ENCODE peak calls at places on chromosomes 7 and 10, in six cellular contexts. G, U, O, Y, Q and C are unnamed samples.

GRCh38 chr7:155202106-155202871 is 95.4 kb upstream of the INSIG1 start:
- DNase-seq in U (no peak), O (no peak), G (no peak), Q (no peak), Y (no peak), C (no peak)

GRCh38 chr7:29642494-29643155 is 79.0 kb downstream of the PRR15 start:
- DNase-seq in Y (no peak), Q (no peak), G (no peak), O (no peak), U (no peak), C (no peak)

GRCh38 chr10:6151087-6151977 is 51.4 kb upstream of the PFKFB3 start:
- DNase-seq in U (no peak), G (peak), O (peak), Y (no peak), Q (peak), C (peak)

GRCh38 chr7:158858592-158859503 is 2.5 kb downstream of the DYNC2I1 start:
- DNase-seq in O (no peak), Q (no peak), G (no peak), Y (peak), U (no peak), C (no peak)

GRCh38 chr10:132328130-132328529 is 3.9 kb upstream of the LRRC27 start:
- DNase-seq in G (no peak), O (no peak), Q (no peak), Y (no peak), U (no peak), C (no peak)

GRCh38 chr10:3481000-3481335 is 304.0 kb downstream of the KLF6 start:
- DNase-seq in Q (no peak), G (no peak), O (no peak), U (no peak), Y (no peak), C (no peak)

GRCh38 chr10:48474764-48475365 is 130.0 kb downstream of the ARHGAP22 start:
- DNase-seq in G (no peak), Q (no peak), U (no peak), Y (no peak), O (no peak), C (no peak)

GRCh38 chr7:1710936-1711335 is 40.9 kb downstream of the ELFN1 start:
- DNase-seq in U (no peak), Q (no peak), O (no peak), Y (no peak), G (no peak), C (no peak)

GRCh38 chr10:63633677-63634487 is 112.7 kb downstream of the REEP3 start:
- DNase-seq in U (no peak), Q (no peak), Y (peak), O (no peak), G (no peak), C (no peak)

GRCh38 chr7:4633012-4633411 is 49.1 kb upstream of the FOXK1 start:
- DNase-seq in U (no peak), Y (no peak), G (no peak), O (no peak), Q (no peak), C (no peak)

GRCh38 chr7:127974611-127975010 is 56.6 kb downstream of the LRRC4 start:
- DNase-seq in Y (no peak), Q (no peak), O (no peak), G (no peak), U (no peak), C (no peak)

GRCh38 chr10:124916098-124916584 is 25.8 kb upstream of the ZRANB1 start:
- DNase-seq in Q (no peak), U (no peak), O (no peak), G (no peak), Y (peak), C (no peak)

GRCh38 chr7:101300465-101301376 is 20.9 kb downstream of the IFT22 start:
- DNase-seq in Y (no peak), Q (no peak), G (no peak), O (no peak), U (no peak), C (no peak)

GRCh38 chr7:48938539-48938938 is 14.2 kb downstream of the CDC14C start:
- DNase-seq in U (no peak), G (no peak), Y (no peak), O (no peak), Q (peak), C (no peak)

GRCh38 chr7:51251292-51251691 is 65.3 kb downstream of the COBL start:
- DNase-seq in Y (no peak), U (no peak), Q (no peak), G (no peak), O (no peak), C (no peak)

GRCh38 chr7:78081888-78082287 is 283.3 kb downstream of the PHTF2 start:
- DNase-seq in Y (peak), G (no peak), Q (no peak), O (no peak), U (no peak), C (no peak)
- TF ChIP-seq CTCF in Y (peak), G (no peak), Q (no peak), O (no peak), U (no peak), C (no peak)

GRCh38 chr10:99659031-99659867 is at the start of gene ENTPD7:
- DNase-seq in G (peak), Y (peak), U (peak), Q (peak), O (peak), C (peak)
- TF ChIP-seq CTCF in G (peak), Y (no peak), U (no peak), Q (peak), O (peak), C (peak)

GRCh38 chr10:84204610-84205009 is 10.3 kb downstream of the CDHR1 start:
- DNase-seq in U (no peak), Q (no peak), Y (no peak), O (no peak), G (no peak), C (no peak)

GRCh38 chr10:84204122-84204521 is 9.8 kb downstream of the CDHR1 start:
- DNase-seq in U (no peak), O (peak), Y (no peak), G (no peak), Q (no peak), C (no peak)

GRCh38 chr10:84205049-84205852 is 10.9 kb downstream of the CDHR1 start:
- DNase-seq in Y (peak), G (peak), U (no peak), O (peak), Q (peak), C (peak)

GRCh38 chr10:84208023-84208422 is 13.7 kb downstream of the CDHR1 start:
- DNase-seq in G (no peak), Y (no peak), Q (no peak), U (no peak), O (no peak), C (no peak)

DNA sequence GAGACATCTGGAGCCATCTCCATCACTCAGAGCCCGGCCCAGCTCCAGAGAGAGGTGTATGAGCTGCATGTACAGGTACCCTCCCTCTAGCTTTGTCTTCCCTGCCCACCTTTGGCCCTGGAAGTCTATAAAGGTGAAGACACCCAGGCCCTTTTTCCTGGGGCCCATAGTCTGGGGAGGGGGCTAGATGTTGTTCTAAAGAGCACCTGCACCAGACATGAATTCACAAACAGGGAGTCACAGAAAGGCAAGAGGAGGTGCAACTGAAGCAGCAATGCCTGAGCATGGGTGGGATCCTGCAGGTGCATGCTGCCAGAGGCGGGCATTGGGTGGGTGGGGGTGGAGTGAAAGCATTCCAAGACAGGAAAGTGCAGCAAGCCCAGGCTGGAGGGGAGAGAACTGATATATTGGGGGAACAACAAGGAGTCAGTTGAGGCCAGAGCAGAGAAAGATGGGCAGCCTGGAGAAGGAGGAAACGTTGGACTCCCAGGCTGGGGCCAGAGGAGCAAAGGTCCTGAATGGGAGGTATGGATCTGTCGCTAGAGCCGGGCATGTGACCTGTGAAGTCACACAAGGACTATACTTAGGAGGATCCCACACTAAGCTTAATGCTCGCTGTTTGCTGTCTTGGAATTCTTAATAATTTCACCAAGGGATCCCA is 11.6 kb downstream of the CDHR1 start:
- DNase-seq in U (no peak), Q (no peak), O (no peak), Y (no peak), G (no peak), C (no peak)
- TF ChIP-seq CTCF in U (no peak), Q (no peak), O (no peak), Y (no peak), G (no peak), C (peak)

DNA sequence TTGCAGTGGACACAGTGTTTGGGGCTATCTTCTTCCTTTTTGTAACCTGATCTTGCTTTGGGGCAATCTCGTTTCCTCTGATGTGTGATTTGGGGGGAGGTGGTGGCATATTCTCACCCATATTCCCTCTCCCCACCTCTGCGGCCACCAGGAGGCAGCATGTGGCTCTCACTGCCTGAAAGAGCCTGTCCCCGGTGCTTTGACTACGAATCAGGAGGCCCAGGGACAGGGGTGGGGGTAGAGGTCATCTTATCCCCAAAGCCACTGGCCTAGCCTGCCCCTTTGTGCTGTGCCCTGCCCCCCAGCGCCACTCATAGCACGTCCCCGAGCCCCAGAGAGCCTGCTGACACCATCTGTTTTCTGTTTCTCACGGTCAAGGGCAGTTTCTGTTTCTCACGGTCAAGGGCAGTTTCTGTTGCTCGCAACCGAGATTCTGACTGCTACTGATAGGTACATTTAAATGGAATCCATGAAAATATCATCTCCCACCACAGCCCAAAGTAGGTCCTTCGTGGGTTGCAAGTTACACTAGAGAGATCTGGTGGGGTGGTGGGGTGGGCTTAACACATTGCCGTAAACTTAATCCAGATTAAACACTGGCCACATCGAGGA is 28.2 kb downstream of the PHYH start:
- DNase-seq in Q (peak), G (peak), U (no peak), O (peak), Y (peak), C (peak)
- TF ChIP-seq CTCF in Q (peak), G (peak), U (peak), O (peak), Y (peak), C (peak)

DNA sequence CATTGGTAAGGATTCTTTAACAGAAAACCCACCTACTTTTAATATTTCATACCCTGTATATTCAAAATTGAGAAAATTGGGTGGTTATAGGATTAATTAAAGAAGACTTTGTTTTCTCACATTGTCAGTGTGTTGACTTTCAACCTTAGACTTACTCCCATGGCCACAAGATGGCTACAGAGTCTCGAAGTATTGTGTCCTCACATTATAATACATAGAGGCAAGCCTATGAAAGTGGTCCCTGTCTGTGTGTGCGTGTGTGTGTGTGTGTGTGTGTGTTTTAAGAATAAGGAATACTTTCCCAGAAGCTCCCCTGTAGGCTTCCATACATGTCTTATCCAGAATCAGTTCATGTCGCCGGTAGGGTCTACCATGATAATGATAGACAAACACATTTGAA is 180.0 kb downstream of the PHF14 start:
- DNase-seq in G (no peak), O (no peak), U (no peak), Q (no peak), Y (no peak), C (no peak)
- TF ChIP-seq CTCF in G (no peak), O (no peak), U (no peak), Q (peak), Y (no peak), C (no peak)

GRCh38 chr10:52778511-52779392 is 6.2 kb upstream of the MBL2 start:
- DNase-seq in Y (peak), O (no peak), Q (no peak), G (no peak), U (no peak), C (no peak)
- TF ChIP-seq CTCF in Y (peak), O (peak), Q (peak), G (peak), U (peak), C (peak)

DNA sequence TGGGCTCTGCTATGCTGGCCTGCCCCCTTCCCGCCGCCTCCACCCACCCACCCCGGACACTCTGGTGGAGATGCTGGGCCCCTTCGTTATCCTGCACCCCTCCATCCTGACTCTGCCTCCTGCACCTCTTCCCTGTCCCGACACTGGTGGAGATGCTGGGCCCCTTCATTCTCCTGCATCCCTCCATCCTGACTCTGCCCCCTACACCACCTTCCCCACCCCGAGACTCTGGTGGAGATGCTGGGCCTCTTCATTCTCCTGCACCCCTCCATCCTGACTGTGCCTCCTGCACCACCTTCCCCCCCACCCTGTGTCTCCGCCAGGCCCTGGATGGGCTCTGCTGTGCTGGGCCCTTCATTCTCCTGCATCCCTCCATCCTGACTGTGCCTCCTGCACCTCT is 15.0 kb downstream of the IDI2 start:
- DNase-seq in G (no peak), Y (no peak), Q (no peak), U (no peak), O (no peak), C (no peak)
- TF ChIP-seq CTCF in G (no peak), Y (no peak), Q (no peak), U (no peak), O (no peak), C (no peak)